ENCODE peak calls at places on chromosome 12, in seven cellular contexts. B, D, I, A, S, E and R are unnamed samples.

GRCh38 chr12:8951744-8952143 is 2.3 kb upstream of the M6PR start:
- DNase-seq in D (no peak), I (no peak), B (no peak), S (no peak), E (no peak), A (no peak), R (no peak)

GRCh38 chr12:93733358-93733757 is 56.2 kb downstream of the CRADD start:
- DNase-seq in A (peak), D (no peak), I (no peak), E (no peak), S (no peak), B (no peak), R (no peak)

GRCh38 chr12:125579916-125580315 is 514.7 kb downstream of the AACS start:
- DNase-seq in S (no peak), I (no peak), D (no peak), E (no peak), A (no peak), B (no peak), R (no peak)

GRCh38 chr12:130838284-130838950 is 633 bp downstream of the STX2 start:
- DNase-seq in E (no peak), A (peak), D (no peak), B (peak), S (peak), I (peak), R (peak)

GRCh38 chr12:113006641-113007040 is 28.3 kb downstream of the OAS2 start:
- DNase-seq in S (no peak), A (no peak), B (no peak), E (no peak), I (no peak), D (no peak), R (no peak)

GRCh38 chr12:90729741-90730140 is 225.2 kb downstream of the CCER1 start:
- DNase-seq in A (no peak), S (peak), E (no peak), B (no peak), I (peak), D (no peak), R (no peak)

GRCh38 chr12:47433876-47434275 is 272.0 kb downstream of the RPAP3 start:
- DNase-seq in S (no peak), I (peak), B (no peak), E (no peak), A (no peak), D (no peak), R (no peak)

GRCh38 chr12:50517456-50518048 is 12.8 kb downstream of the DIP2B start:
- DNase-seq in D (no peak), E (no peak), B (no peak), A (no peak), S (peak), I (no peak), R (no peak)

GRCh38 chr12:123126294-123127144 is 24.4 kb downstream of the PITPNM2 start:
- DNase-seq in A (peak), I (peak), S (peak), E (peak), D (no peak), B (no peak), R (no peak)

GRCh38 chr12:64796205-64796845 is 28.1 kb upstream of the TBC1D30 start:
- DNase-seq in A (peak), I (peak), E (peak), D (no peak), B (no peak), S (peak), R (peak)

GRCh38 chr12:46459881-46460545 is 87.4 kb upstream of the SLC38A2 start:
- DNase-seq in I (no peak), B (no peak), A (no peak), S (no peak), D (no peak), E (no peak), R (no peak)

GRCh38 chr12:57888407-57889157 is 42.1 kb upstream of the CTDSP2 start:
- DNase-seq in B (peak), A (no peak), I (peak), E (no peak), D (no peak), S (peak), R (no peak)

GRCh38 chr12:11846504-11846903 is 197.0 kb downstream of the ETV6 start:
- DNase-seq in B (no peak), S (no peak), A (no peak), I (no peak), E (no peak), D (no peak), R (no peak)

GRCh38 chr12:115507951-115508722 is 769.4 kb downstream of the MED13L start:
- DNase-seq in E (no peak), D (no peak), S (no peak), B (peak), I (no peak), A (no peak), R (peak)

GRCh38 chr12:6843118-6843902 is 2.6 kb downstream of the GNB3 start:
- DNase-seq in B (no peak), A (no peak), E (no peak), I (peak), D (no peak), S (no peak), R (no peak)

GRCh38 chr12:51868821-51869489 is 18.9 kb upstream of the ANKRD33 start:
- DNase-seq in B (no peak), I (no peak), S (peak), E (no peak), A (no peak), D (no peak), R (no peak)

GRCh38 chr12:41795066-41795465 is 349.6 kb downstream of the GXYLT1 start:
- DNase-seq in A (no peak), S (peak), E (no peak), D (no peak), I (peak), B (no peak), R (no peak)

GRCh38 chr12:94146166-94146565 is 2.2 kb upstream of the PLXNC1 start:
- DNase-seq in A (no peak), B (no peak), S (peak), D (no peak), E (no peak), I (no peak), R (no peak)

GRCh38 chr12:53299101-53299453 is 418 bp upstream of the MYG1 start:
- DNase-seq in E (no peak), S (peak), D (no peak), A (peak), B (no peak), I (peak), R (no peak)

GRCh38 chr12:21451529-21451928 is 14.1 kb downstream of the PYROXD1 start:
- DNase-seq in B (no peak), S (no peak), A (no peak), E (no peak), I (no peak), D (no peak), R (no peak)
- TF ChIP-seq CTCF in B (no peak), S (no peak), A (no peak), E (no peak), I (peak), D (no peak), R (peak)

GRCh38 chr12:32755654-32756475 is at the start of gene YARS2:
- DNase-seq in E (peak), I (peak), B (peak), A (peak), S (peak), D (peak), R (peak)
- TF ChIP-seq CTCF in E (peak), I (peak), B (peak), A (peak), S (peak), D (peak), R (peak)

GRCh38 chr12:70638639-70639349 is 1.6 kb upstream of the PTPRB start:
- DNase-seq in E (no peak), I (peak), B (no peak), D (no peak), A (no peak), S (no peak), R (no peak)

GRCh38 chr12:70639535-70639934 is 2.3 kb upstream of the PTPRB start:
- DNase-seq in B (no peak), A (no peak), E (no peak), D (no peak), I (peak), S (no peak), R (no peak)

GRCh38 chr12:70640901-70641300 is 3.7 kb upstream of the PTPRB start:
- DNase-seq in S (no peak), A (no peak), I (no peak), B (no peak), D (no peak), E (no peak), R (no peak)

GRCh38 chr12:70643927-70644326 is 6.7 kb upstream of the PTPRB start:
- DNase-seq in B (no peak), D (no peak), I (peak), S (no peak), A (no peak), E (peak), R (no peak)

GRCh38 chr12:70641691-70642090 is 4.5 kb upstream of the PTPRB start:
- DNase-seq in E (no peak), B (no peak), A (no peak), S (no peak), I (no peak), D (no peak), R (no peak)
- TF ChIP-seq CTCF in E (no peak), B (no peak), A (no peak), S (no peak), I (no peak), D (no peak), R (no peak)

GRCh38 chr12:114166360-114166759 is 200.2 kb upstream of the RBM19 start:
- DNase-seq in I (peak), E (peak), D (no peak), A (peak), S (peak), B (peak), R (peak)
- TF ChIP-seq CTCF in I (peak), E (peak), D (no peak), A (peak), S (peak), B (peak), R (peak)

GRCh38 chr12:23525450-23526072 is 423.9 kb downstream of the SOX5 start:
- DNase-seq in A (no peak), I (peak), D (no peak), S (no peak), B (no peak), E (no peak), R (no peak)

GRCh38 chr12:23523339-23523738 is 426.1 kb downstream of the SOX5 start:
- DNase-seq in I (no peak), A (no peak), S (no peak), D (no peak), B (no peak), E (no peak), R (no peak)

GRCh38 chr12:23533699-23534098 is 415.8 kb downstream of the SOX5 start:
- DNase-seq in S (no peak), E (no peak), A (no peak), I (no peak), B (no peak), D (no peak), R (no peak)

GRCh38 chr12:23533295-23533694 is 416.2 kb downstream of the SOX5 start:
- DNase-seq in B (no peak), D (no peak), E (no peak), I (no peak), A (no peak), S (no peak), R (no peak)

DNA sequence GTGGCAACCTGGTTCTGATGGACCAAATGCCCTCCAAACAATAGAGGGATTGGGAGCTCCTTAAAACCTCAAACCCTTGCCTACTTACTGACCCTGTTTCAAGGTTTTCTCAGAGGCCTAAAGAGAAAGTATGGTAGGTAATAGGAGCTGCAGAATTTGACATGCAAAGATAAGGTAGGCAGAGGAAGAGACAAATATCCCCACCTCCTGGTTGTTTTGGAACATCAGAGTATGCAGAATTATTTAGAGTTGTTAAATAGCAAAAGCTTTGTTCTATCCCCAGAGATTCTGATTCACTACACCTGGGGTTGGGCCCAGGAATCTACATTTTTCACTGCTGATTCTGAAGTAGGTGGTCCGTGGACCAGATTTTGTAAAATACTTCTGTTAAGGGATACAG is 421.2 kb downstream of the SOX5 start:
- DNase-seq in D (no peak), I (no peak), E (no peak), B (no peak), A (no peak), S (no peak), R (no peak)
- TF ChIP-seq CTCF in D (no peak), I (no peak), E (no peak), B (no peak), A (no peak), S (no peak), R (no peak)